ENCODE peak calls at places on chromosomes 3 and 15, in eight cellular contexts. I, D, A, C, N, M, Z and G are unnamed samples.

GRCh38 chr3:69806735-69807438 is 67.6 kb downstream of the MITF start:
- DNase-seq in I (no peak), D (no peak), A (peak), C (no peak), N (peak), M (no peak), Z (no peak), G (no peak)

GRCh38 chr15:67794832-67795574 is 30.3 kb upstream of the SKOR1 start:
- DNase-seq in I (no peak), D (no peak), A (no peak), C (no peak), N (no peak), M (no peak), Z (no peak), G (no peak)

GRCh38 chr3:114308830-114309229 is 15.0 kb downstream of the TIGIT start:
- DNase-seq in I (no peak), D (no peak), A (no peak), C (no peak), N (no peak), M (no peak), Z (no peak), G (no peak)

GRCh38 chr3:60967141-60967540 is 284.1 kb downstream of the FHIT start:
- DNase-seq in I (no peak), D (no peak), A (no peak), C (no peak), N (no peak), M (no peak), Z (no peak), G (no peak)

GRCh38 chr3:184474907-184475306 is 86.7 kb upstream of the EPHB3 start:
- DNase-seq in I (no peak), D (no peak), A (no peak), C (no peak), N (no peak), M (no peak), Z (no peak), G (no peak)

GRCh38 chr3:73664389-73664788 is 39.6 kb upstream of the PDZRN3 start:
- DNase-seq in I (no peak), D (no peak), A (no peak), C (no peak), N (peak), M (no peak), Z (no peak), G (no peak)

GRCh38 chr15:64636541-64636940 is 138.8 kb downstream of the RBPMS2 start:
- DNase-seq in I (no peak), D (no peak), A (no peak), C (no peak), N (peak), M (no peak), Z (no peak), G (no peak)

GRCh38 chr3:178646205-178646604 is 110.0 kb downstream of the KCNMB2 start:
- DNase-seq in I (no peak), D (no peak), A (no peak), C (no peak), N (no peak), M (no peak), Z (no peak), G (no peak)

GRCh38 chr3:20054549-20054987 is 14.3 kb downstream of the KAT2B start:
- DNase-seq in I (peak), D (no peak), A (peak), C (peak), N (peak), M (no peak), Z (peak), G (peak)

GRCh38 chr3:122351612-122352011 is 26.6 kb downstream of the CSTA start:
- DNase-seq in I (no peak), D (no peak), A (no peak), C (no peak), N (no peak), M (no peak), Z (no peak), G (no peak)

GRCh38 chr3:129934234-129935123 is 40.0 kb upstream of the TRH start:
- DNase-seq in I (no peak), D (no peak), A (no peak), C (no peak), N (peak), M (peak), Z (peak), G (peak)

GRCh38 chr15:65006876-65007275 is 17.2 kb upstream of the SPG21 start:
- DNase-seq in I (no peak), D (no peak), A (no peak), C (no peak), N (no peak), M (no peak), Z (no peak), G (no peak)

GRCh38 chr15:45666119-45666875 is 31.5 kb downstream of the SQOR start:
- DNase-seq in I (no peak), D (no peak), A (no peak), C (no peak), N (no peak), M (no peak), Z (no peak), G (no peak)

GRCh38 chr3:24793896-24794295 is 299.2 kb upstream of the THRB start:
- DNase-seq in I (no peak), D (no peak), A (no peak), C (no peak), N (no peak), M (no peak), Z (no peak), G (no peak)

GRCh38 chr3:24514139-24514538 is 19.5 kb upstream of the THRB start:
- DNase-seq in I (no peak), D (no peak), A (no peak), C (no peak), N (no peak), M (no peak), Z (no peak), G (no peak)

GRCh38 chr3:74613566-74613965 is 893 bp downstream of the CNTN3 start:
- DNase-seq in I (no peak), D (no peak), A (peak), C (no peak), N (no peak), M (no peak), Z (no peak), G (no peak)

GRCh38 chr3:36647423-36647853 is 116.9 kb downstream of the DCLK3 start:
- DNase-seq in I (no peak), D (no peak), A (no peak), C (no peak), N (peak), M (no peak), Z (no peak), G (no peak)

DNA sequence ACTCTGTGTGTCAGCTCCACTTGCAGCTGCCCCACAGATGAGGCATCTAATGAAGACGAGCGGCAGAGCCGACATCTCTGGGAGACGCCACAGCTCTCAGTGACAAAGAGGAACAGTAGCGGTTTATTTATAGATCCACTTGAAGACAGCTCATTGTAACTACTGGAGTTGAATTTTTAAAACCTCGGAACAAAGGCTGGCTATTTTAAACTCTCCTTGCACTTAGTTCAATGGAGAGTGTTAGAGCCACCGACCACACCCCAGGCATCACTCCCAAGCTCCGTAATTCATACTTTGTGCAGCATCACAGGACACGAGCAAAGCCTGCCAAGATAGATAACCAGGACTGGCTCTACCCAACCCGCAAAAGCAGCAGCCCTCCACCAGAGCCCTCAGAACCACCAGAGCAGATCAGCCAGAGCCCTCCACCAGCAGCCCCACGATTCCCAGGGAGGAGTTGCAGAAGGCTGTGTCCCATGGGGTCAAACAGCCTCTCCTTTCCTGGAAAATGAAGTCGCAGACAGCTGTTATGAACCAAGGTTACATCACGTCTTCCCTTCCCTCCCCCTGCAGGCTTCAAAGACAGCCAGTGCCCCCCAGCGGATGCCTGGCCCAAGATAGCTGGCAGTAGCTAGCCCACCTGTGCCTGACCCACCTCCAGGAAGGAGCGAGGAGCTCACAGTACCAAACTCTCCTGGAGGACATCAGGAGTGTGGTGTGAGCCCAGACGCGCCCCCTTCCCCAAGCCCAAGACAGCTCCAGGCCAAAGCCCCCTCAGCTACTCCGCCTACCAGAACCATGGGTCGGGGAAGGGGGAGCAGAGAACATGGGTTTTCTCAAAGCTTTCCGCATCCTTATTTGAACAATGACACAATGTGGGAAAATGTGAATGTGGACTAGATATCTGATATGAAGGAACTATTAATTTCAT is 45.7 kb downstream of the POC1A start:
- DNase-seq in I (no peak), D (peak), A (no peak), C (peak), N (peak), M (no peak), Z (no peak), G (no peak)
- TF ChIP-seq CTCF in I (no peak), D (peak), A (no peak), C (no peak), N (peak), M (no peak), Z (no peak), G (no peak)

GRCh38 chr3:197355713-197356112 is 57.3 kb upstream of the DLG1 start:
- DNase-seq in I (no peak), D (no peak), A (no peak), C (no peak), N (no peak), M (no peak), Z (no peak), G (no peak)

GRCh38 chr3:197353867-197354180 is 55.4 kb upstream of the DLG1 start:
- DNase-seq in I (no peak), D (no peak), A (no peak), C (no peak), N (peak), M (no peak), Z (no peak), G (no peak)

GRCh38 chr3:197356275-197356674 is 57.9 kb upstream of the DLG1 start:
- DNase-seq in I (no peak), D (peak), A (no peak), C (no peak), N (no peak), M (no peak), Z (no peak), G (no peak)

GRCh38 chr3:197354195-197355059 is 56.0 kb upstream of the DLG1 start:
- DNase-seq in I (peak), D (peak), A (no peak), C (peak), N (peak), M (no peak), Z (no peak), G (no peak)

GRCh38 chr3:197356741-197357140 is 58.3 kb upstream of the DLG1 start:
- DNase-seq in I (no peak), D (no peak), A (no peak), C (no peak), N (no peak), M (no peak), Z (no peak), G (no peak)
- TF ChIP-seq CTCF in I (no peak), D (no peak), A (no peak), C (no peak), N (no peak), M (no peak), Z (no peak), G (no peak)

GRCh38 chr3:148716657-148717056 is 19.0 kb downstream of the AGTR1 start:
- DNase-seq in I (no peak), D (no peak), A (no peak), C (no peak), N (no peak), M (no peak), Z (no peak), G (no peak)

GRCh38 chr3:148720873-148721272 is 23.2 kb downstream of the AGTR1 start:
- DNase-seq in I (no peak), D (no peak), A (no peak), C (no peak), N (no peak), M (no peak), Z (no peak), G (no peak)

GRCh38 chr3:148717918-148718317 is 20.2 kb downstream of the AGTR1 start:
- DNase-seq in I (no peak), D (no peak), A (no peak), C (no peak), N (no peak), M (no peak), Z (no peak), G (no peak)

GRCh38 chr3:148723591-148723990 is 25.9 kb downstream of the AGTR1 start:
- DNase-seq in I (no peak), D (no peak), A (no peak), C (no peak), N (peak), M (no peak), Z (no peak), G (no peak)

DNA sequence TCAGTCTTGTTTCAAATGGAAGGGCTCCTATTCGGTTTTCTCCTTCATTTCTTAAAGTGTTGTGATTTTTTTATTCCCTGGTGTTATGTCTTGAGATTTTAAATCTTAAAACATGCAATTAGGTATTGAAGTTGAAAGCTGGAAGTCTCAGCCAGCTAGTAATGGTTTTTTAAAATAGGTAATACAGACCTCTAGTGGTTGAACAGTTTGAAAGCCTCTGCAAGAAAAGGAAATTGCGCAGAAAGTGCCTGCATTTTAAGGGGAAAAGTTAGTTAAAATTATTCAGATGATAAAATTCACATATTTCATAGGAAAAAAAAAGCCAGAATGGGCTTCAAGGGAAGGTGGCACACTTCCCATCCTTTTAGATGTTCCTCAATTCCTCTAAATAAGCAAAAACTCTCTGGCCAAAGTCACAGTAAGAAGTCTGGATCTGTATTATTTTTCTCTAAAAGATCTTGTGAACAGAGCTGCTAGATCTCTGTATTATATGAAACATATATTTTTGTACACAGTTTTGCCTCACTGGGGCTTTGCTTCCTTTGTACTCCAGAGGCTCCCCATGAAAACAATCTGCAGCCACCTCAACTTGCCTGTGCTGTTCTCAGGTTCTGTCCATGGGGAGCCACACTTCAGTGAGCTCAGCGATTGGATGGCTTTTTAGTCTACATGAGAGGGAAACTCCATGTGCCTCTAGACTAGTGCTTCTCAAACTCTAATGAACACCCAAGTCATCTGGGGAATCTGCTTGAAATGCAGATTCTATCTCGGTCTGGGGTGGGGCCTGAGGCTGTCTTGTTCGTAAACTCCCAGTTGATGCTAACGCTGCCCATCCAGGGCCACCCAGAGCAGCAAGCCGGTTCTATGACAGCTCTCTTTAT is 21.5 kb downstream of the AGTR1 start:
- DNase-seq in I (no peak), D (no peak), A (no peak), C (no peak), N (peak), M (no peak), Z (no peak), G (no peak)
- TF ChIP-seq CTCF in I (no peak), D (peak), A (peak), C (no peak), N (peak), M (peak), Z (no peak), G (no peak)

DNA sequence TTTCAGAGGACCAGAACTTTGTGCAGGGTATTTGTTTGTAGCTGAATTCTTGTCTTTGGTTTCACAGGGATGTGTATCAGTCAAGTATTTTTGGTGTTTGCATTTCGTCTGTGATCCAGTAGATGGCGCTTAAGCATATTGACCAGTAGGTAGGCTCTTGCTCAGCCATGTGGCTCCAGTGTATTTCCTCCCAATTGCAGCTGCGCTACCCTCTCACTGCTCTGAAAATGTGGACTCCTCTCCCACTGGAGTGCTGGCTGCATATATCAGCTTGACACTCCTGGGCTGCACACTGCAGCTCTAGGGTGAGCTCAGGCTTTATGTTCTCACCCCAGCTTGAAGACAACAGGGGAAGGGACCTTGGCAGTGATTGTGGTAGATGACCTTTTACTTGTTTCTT is 1264.3 kb upstream of the ALCAM start:
- DNase-seq in I (no peak), D (no peak), A (peak), C (no peak), N (peak), M (no peak), Z (no peak), G (no peak)
- TF ChIP-seq CTCF in I (no peak), D (peak), A (peak), C (peak), N (peak), M (peak), Z (no peak), G (no peak)

GRCh38 chr15:80966431-80967197 is 23.0 kb downstream of the MESD start:
- DNase-seq in I (no peak), D (no peak), A (no peak), C (no peak), N (no peak), M (no peak), Z (no peak), G (no peak)
- TF ChIP-seq CTCF in I (no peak), D (no peak), A (no peak), C (no peak), N (no peak), M (no peak), Z (no peak), G (no peak)

GRCh38 chr3:104438761-104439160 is 927.9 kb upstream of the ALCAM start:
- DNase-seq in I (no peak), D (no peak), A (no peak), C (no peak), N (peak), M (no peak), Z (no peak), G (no peak)

GRCh38 chr3:104437131-104437750 is 929.5 kb upstream of the ALCAM start:
- DNase-seq in I (no peak), D (no peak), A (peak), C (no peak), N (peak), M (no peak), Z (no peak), G (no peak)

GRCh38 chr3:104437891-104438290 is 928.8 kb upstream of the ALCAM start:
- DNase-seq in I (no peak), D (no peak), A (peak), C (no peak), N (peak), M (no peak), Z (no peak), G (no peak)

DNA sequence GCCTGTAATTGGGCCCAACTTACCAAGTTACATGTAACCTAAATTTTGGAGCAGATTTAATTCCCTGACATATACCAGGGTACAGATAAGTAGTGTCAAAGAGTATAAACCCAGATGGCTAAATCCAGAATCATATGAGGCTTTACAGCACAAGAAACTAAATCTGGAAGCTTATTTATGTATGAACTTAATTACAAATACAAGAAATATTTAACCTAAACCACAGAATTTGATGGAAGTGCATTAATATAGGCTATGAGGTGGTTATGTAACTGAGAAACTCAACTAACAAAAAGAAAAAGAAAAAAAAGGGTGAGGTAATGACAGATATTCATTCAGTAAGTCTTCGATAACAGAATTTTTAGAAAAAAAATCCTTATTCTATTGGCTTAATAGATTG is 930.2 kb upstream of the ALCAM start:
- DNase-seq in I (no peak), D (no peak), A (peak), C (no peak), N (peak), M (no peak), Z (no peak), G (no peak)
- TF ChIP-seq CTCF in I (no peak), D (no peak), A (no peak), C (no peak), N (no peak), M (no peak), Z (no peak), G (no peak)

DNA sequence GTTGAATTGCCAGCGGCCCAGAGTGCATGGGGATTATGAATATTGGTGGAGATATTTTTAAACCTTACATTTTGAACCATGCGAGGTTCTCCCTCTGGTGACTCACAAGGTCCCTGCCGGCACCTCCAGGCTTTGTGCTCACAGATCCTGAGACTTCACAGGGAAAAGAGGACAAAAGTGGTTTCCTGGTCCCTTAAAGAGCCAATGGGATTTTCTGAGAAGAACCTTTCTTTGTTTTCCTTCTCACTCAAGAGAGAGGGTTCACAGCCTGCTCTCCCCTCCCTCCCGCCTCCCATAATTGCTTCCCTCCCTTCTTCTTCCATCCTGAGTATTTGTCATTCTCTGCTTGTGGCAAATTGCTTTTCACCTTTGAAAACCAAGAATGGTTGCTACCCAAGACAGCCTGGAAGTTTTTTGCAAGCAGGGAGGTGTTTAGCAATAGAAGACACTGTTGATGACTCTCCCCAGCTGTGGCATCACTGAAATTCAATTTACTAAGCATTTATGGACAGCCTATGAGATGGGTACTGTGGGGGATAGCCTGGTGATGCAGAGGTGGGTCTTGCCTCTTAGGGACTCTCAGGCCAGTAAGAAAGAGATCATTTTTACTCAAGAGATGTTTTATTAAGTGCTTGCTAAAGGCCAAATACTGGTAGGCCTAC is 76.6 kb downstream of the CPN2 start:
- DNase-seq in I (no peak), D (no peak), A (no peak), C (no peak), N (no peak), M (no peak), Z (no peak), G (no peak)
- TF ChIP-seq CTCF in I (no peak), D (peak), A (no peak), C (no peak), N (no peak), M (no peak), Z (no peak), G (no peak)